ENCODE peak calls at places on chromosomes 13 and 19, in seven cellular contexts. One of them, this sample, is unnamed.

GRCh38 chr19:50723069-50723468 is at the start of gene CLEC11A:
- ATAC-seq in Right ventricle myocardium superior: peak
- ATAC-seq in DND-41: no peak
- ATAC-seq in IMR-90: peak
- ATAC-seq in activated naive CD8-positive, alpha-beta T cell treated with anti-CD3 and anti-CD28 coated beads, Interleukin-2, amount 50 U/mL, for 24 hours: no peak
- ATAC-seq in CD4-positive, alpha-beta T cell: no peak
- ATAC-seq in activated T-helper 17 cell treated with anti-CD3 and anti-CD28 coated beads, Interleukin-2, amount 50 U/mL, for 72 hours: no peak
- ATAC-seq in this sample: no peak

GRCh38 chr13:30889196-30889690 is 16.8 kb upstream of the MEDAG start:
- ATAC-seq in activated T-helper 17 cell treated with anti-CD3 and anti-CD28 coated beads, Interleukin-2, amount 50 U/mL, for 72 hours: no peak
- ATAC-seq in activated naive CD8-positive, alpha-beta T cell treated with anti-CD3 and anti-CD28 coated beads, Interleukin-2, amount 50 U/mL, for 24 hours: no peak
- ATAC-seq in IMR-90: no peak
- ATAC-seq in CD4-positive, alpha-beta T cell: no peak
- ATAC-seq in Right ventricle myocardium superior: no peak
- ATAC-seq in DND-41: no peak
- ATAC-seq in this sample: no peak

GRCh38 chr13:94569615-94570014 is 26.3 kb downstream of the TGDS start:
- ATAC-seq in Right ventricle myocardium superior: no peak
- ATAC-seq in DND-41: no peak
- ATAC-seq in activated T-helper 17 cell treated with anti-CD3 and anti-CD28 coated beads, Interleukin-2, amount 50 U/mL, for 72 hours: no peak
- ATAC-seq in activated naive CD8-positive, alpha-beta T cell treated with anti-CD3 and anti-CD28 coated beads, Interleukin-2, amount 50 U/mL, for 24 hours: no peak
- ATAC-seq in IMR-90: no peak
- ATAC-seq in CD4-positive, alpha-beta T cell: no peak
- ATAC-seq in this sample: no peak

GRCh38 chr13:95677564-95678386 is 836 bp downstream of the DNAJC3 start:
- ATAC-seq in DND-41: no peak
- ATAC-seq in Right ventricle myocardium superior: no peak
- ATAC-seq in activated naive CD8-positive, alpha-beta T cell treated with anti-CD3 and anti-CD28 coated beads, Interleukin-2, amount 50 U/mL, for 24 hours: no peak
- ATAC-seq in CD4-positive, alpha-beta T cell: no peak
- ATAC-seq in IMR-90: no peak
- ATAC-seq in activated T-helper 17 cell treated with anti-CD3 and anti-CD28 coated beads, Interleukin-2, amount 50 U/mL, for 72 hours: no peak
- ATAC-seq in this sample: peak

GRCh38 chr13:79459906-79460305 is 21.0 kb upstream of the NDFIP2 start:
- ATAC-seq in DND-41: no peak
- ATAC-seq in Right ventricle myocardium superior: no peak
- ATAC-seq in activated naive CD8-positive, alpha-beta T cell treated with anti-CD3 and anti-CD28 coated beads, Interleukin-2, amount 50 U/mL, for 24 hours: no peak
- ATAC-seq in CD4-positive, alpha-beta T cell: no peak
- ATAC-seq in activated T-helper 17 cell treated with anti-CD3 and anti-CD28 coated beads, Interleukin-2, amount 50 U/mL, for 72 hours: no peak
- ATAC-seq in IMR-90: no peak
- ATAC-seq in this sample: no peak

GRCh38 chr13:111492341-111492945 is 172.0 kb downstream of the TEX29 start:
- ATAC-seq in activated naive CD8-positive, alpha-beta T cell treated with anti-CD3 and anti-CD28 coated beads, Interleukin-2, amount 50 U/mL, for 24 hours: no peak
- ATAC-seq in DND-41: no peak
- ATAC-seq in IMR-90: no peak
- ATAC-seq in activated T-helper 17 cell treated with anti-CD3 and anti-CD28 coated beads, Interleukin-2, amount 50 U/mL, for 72 hours: no peak
- ATAC-seq in CD4-positive, alpha-beta T cell: no peak
- ATAC-seq in Right ventricle myocardium superior: no peak
- ATAC-seq in this sample: no peak

GRCh38 chr13:61417171-61417570 is 1.5 kb upstream of the PCDH20 start:
- ATAC-seq in CD4-positive, alpha-beta T cell: no peak
- ATAC-seq in IMR-90: no peak
- ATAC-seq in Right ventricle myocardium superior: no peak
- ATAC-seq in DND-41: no peak
- ATAC-seq in activated T-helper 17 cell treated with anti-CD3 and anti-CD28 coated beads, Interleukin-2, amount 50 U/mL, for 72 hours: no peak
- ATAC-seq in activated naive CD8-positive, alpha-beta T cell treated with anti-CD3 and anti-CD28 coated beads, Interleukin-2, amount 50 U/mL, for 24 hours: no peak
- ATAC-seq in this sample: no peak

GRCh38 chr13:101144808-101145419 is 271.4 kb downstream of the NALCN start:
- ATAC-seq in activated T-helper 17 cell treated with anti-CD3 and anti-CD28 coated beads, Interleukin-2, amount 50 U/mL, for 72 hours: no peak
- ATAC-seq in Right ventricle myocardium superior: peak
- ATAC-seq in DND-41: peak
- ATAC-seq in activated naive CD8-positive, alpha-beta T cell treated with anti-CD3 and anti-CD28 coated beads, Interleukin-2, amount 50 U/mL, for 24 hours: no peak
- ATAC-seq in CD4-positive, alpha-beta T cell: peak
- ATAC-seq in IMR-90: peak
- ATAC-seq in this sample: peak

GRCh38 chr19:11425719-11426457 is 6.8 kb upstream of the RGL3 start:
- ATAC-seq in Right ventricle myocardium superior: no peak
- ATAC-seq in CD4-positive, alpha-beta T cell: no peak
- ATAC-seq in IMR-90: no peak
- ATAC-seq in activated T-helper 17 cell treated with anti-CD3 and anti-CD28 coated beads, Interleukin-2, amount 50 U/mL, for 72 hours: no peak
- ATAC-seq in activated naive CD8-positive, alpha-beta T cell treated with anti-CD3 and anti-CD28 coated beads, Interleukin-2, amount 50 U/mL, for 24 hours: no peak
- ATAC-seq in DND-41: no peak
- ATAC-seq in this sample: no peak

GRCh38 chr13:90615767-90616166 is 731.7 kb upstream of the MIR17HG start:
- ATAC-seq in activated naive CD8-positive, alpha-beta T cell treated with anti-CD3 and anti-CD28 coated beads, Interleukin-2, amount 50 U/mL, for 24 hours: no peak
- ATAC-seq in CD4-positive, alpha-beta T cell: no peak
- ATAC-seq in DND-41: no peak
- ATAC-seq in Right ventricle myocardium superior: no peak
- ATAC-seq in IMR-90: no peak
- ATAC-seq in activated T-helper 17 cell treated with anti-CD3 and anti-CD28 coated beads, Interleukin-2, amount 50 U/mL, for 72 hours: no peak
- ATAC-seq in this sample: no peak

GRCh38 chr19:50402544-50403301 is 16.0 kb upstream of the SPIB start:
- ATAC-seq in Right ventricle myocardium superior: no peak
- ATAC-seq in DND-41: no peak
- ATAC-seq in activated T-helper 17 cell treated with anti-CD3 and anti-CD28 coated beads, Interleukin-2, amount 50 U/mL, for 72 hours: no peak
- ATAC-seq in activated naive CD8-positive, alpha-beta T cell treated with anti-CD3 and anti-CD28 coated beads, Interleukin-2, amount 50 U/mL, for 24 hours: no peak
- ATAC-seq in CD4-positive, alpha-beta T cell: no peak
- ATAC-seq in IMR-90: no peak
- ATAC-seq in this sample: no peak

GRCh38 chr13:100214886-100215285 is 126.0 kb downstream of the PCCA start:
- ATAC-seq in activated naive CD8-positive, alpha-beta T cell treated with anti-CD3 and anti-CD28 coated beads, Interleukin-2, amount 50 U/mL, for 24 hours: no peak
- ATAC-seq in IMR-90: peak
- ATAC-seq in Right ventricle myocardium superior: no peak
- ATAC-seq in DND-41: no peak
- ATAC-seq in CD4-positive, alpha-beta T cell: no peak
- ATAC-seq in activated T-helper 17 cell treated with anti-CD3 and anti-CD28 coated beads, Interleukin-2, amount 50 U/mL, for 72 hours: no peak
- ATAC-seq in this sample: peak

GRCh38 chr19:1860133-1860775 is 3.1 kb downstream of the KLF16 start:
- ATAC-seq in activated naive CD8-positive, alpha-beta T cell treated with anti-CD3 and anti-CD28 coated beads, Interleukin-2, amount 50 U/mL, for 24 hours: no peak
- ATAC-seq in CD4-positive, alpha-beta T cell: no peak
- ATAC-seq in IMR-90: no peak
- ATAC-seq in Right ventricle myocardium superior: no peak
- ATAC-seq in DND-41: no peak
- ATAC-seq in activated T-helper 17 cell treated with anti-CD3 and anti-CD28 coated beads, Interleukin-2, amount 50 U/mL, for 72 hours: no peak
- ATAC-seq in this sample: no peak

GRCh38 chr19:6987850-6988249 is 33.4 kb downstream of the MBD3L2B start:
- ATAC-seq in Right ventricle myocardium superior: no peak
- ATAC-seq in CD4-positive, alpha-beta T cell: no peak
- ATAC-seq in activated T-helper 17 cell treated with anti-CD3 and anti-CD28 coated beads, Interleukin-2, amount 50 U/mL, for 72 hours: no peak
- ATAC-seq in activated naive CD8-positive, alpha-beta T cell treated with anti-CD3 and anti-CD28 coated beads, Interleukin-2, amount 50 U/mL, for 24 hours: no peak
- ATAC-seq in IMR-90: no peak
- ATAC-seq in DND-41: no peak
- ATAC-seq in this sample: no peak

This sample was measured in SK-N-SH treated with all-trans-retinoic acid at 6 μM for 48 hours.